ENCODE peak calls at places on chromosomes 13 and 19, in four cellular contexts. Q is AG09309, D is thoracic aorta, Z is heart right ventricle. S is an unnamed sample.

GRCh38 chr19:13692096-13692495 is 72.2 kb upstream of the MRI1 start:
- DNase-seq in Q (peak), D (peak), Z (no peak), S (no peak)

GRCh38 chr19:1251503-1252220 is 3.3 kb downstream of the MIDN start:
- DNase-seq in Q (no peak), D (no peak), Z (no peak), S (peak)

GRCh38 chr19:47028372-47028672 is 8.7 kb downstream of the NPAS1 start:
- DNase-seq in Q (no peak), D (no peak), Z (no peak), S (no peak)

GRCh38 chr13:114067886-114068722 is 64.3 kb downstream of the RASA3 start:
- DNase-seq in Q (no peak), D (no peak), Z (no peak), S (peak)

GRCh38 chr13:28532226-28533048 is 37.5 kb upstream of the FLT1 start:
- DNase-seq in Q (no peak), D (no peak), Z (peak), S (peak)

GRCh38 chr13:37295046-37295445 is 189.6 kb upstream of the CSNK1A1L start:
- DNase-seq in Q (no peak), D (no peak), Z (peak), S (no peak)

GRCh38 chr13:48304132-48304876 is 753 bp downstream of the RB1 start:
- DNase-seq in Q (no peak), D (no peak), Z (peak), S (no peak)

GRCh38 chr13:50531917-50532899 is 311.3 kb downstream of the DLEU7 start:
- DNase-seq in Q (no peak), D (no peak), Z (no peak), S (no peak)

GRCh38 chr13:23506071-23506820 is 64.0 kb upstream of the TNFRSF19 start:
- DNase-seq in Q (no peak), D (no peak), Z (no peak), S (no peak)

GRCh38 chr19:40371802-40372122 is 18.2 kb downstream of the HIPK4 start:
- DNase-seq in Q (no peak), D (no peak), Z (no peak), S (no peak)

GRCh38 chr13:76872686-76873085 is 13.5 kb downstream of the KCTD12 start:
- DNase-seq in Q (no peak), D (no peak), Z (no peak), S (no peak)

GRCh38 chr19:17475541-17476115 is 5.3 kb downstream of the SLC27A1 start:
- DNase-seq in Q (no peak), D (no peak), Z (peak), S (no peak)

GRCh38 chr13:57857945-57858344 is 226.4 kb downstream of the PCDH17 start:
- DNase-seq in Q (no peak), D (no peak), Z (no peak), S (no peak)

GRCh38 chr13:113748101-113748861 is 10.7 kb upstream of the TMEM255B start:
- DNase-seq in Q (no peak), D (no peak), Z (no peak), S (no peak)

GRCh38 chr13:65710514-65710913 is 1519.6 kb downstream of the PCDH9 start:
- DNase-seq in Q (no peak), D (no peak), Z (no peak), S (no peak)

GRCh38 chr13:37448072-37448471 is 150.5 kb downstream of the POSTN start:
- DNase-seq in Q (no peak), D (no peak), Z (no peak), S (no peak)

GRCh38 chr13:53311561-53311960 is 282.9 kb downstream of the OLFM4 start:
- DNase-seq in Q (no peak), D (no peak), Z (no peak), S (no peak)

GRCh38 chr13:44305845-44306244 is 67.8 kb upstream of the SERP2 start:
- DNase-seq in Q (no peak), D (no peak), Z (no peak), S (no peak)

GRCh38 chr13:44307255-44307654 is 66.4 kb upstream of the SERP2 start:
- DNase-seq in Q (no peak), D (no peak), Z (no peak), S (no peak)

GRCh38 chr13:44305216-44305615 is 68.4 kb upstream of the SERP2 start:
- DNase-seq in Q (no peak), D (no peak), Z (no peak), S (no peak)

GRCh38 chr13:44307844-44308243 is 65.8 kb upstream of the SERP2 start:
- DNase-seq in Q (no peak), D (no peak), Z (no peak), S (no peak)

DNA sequence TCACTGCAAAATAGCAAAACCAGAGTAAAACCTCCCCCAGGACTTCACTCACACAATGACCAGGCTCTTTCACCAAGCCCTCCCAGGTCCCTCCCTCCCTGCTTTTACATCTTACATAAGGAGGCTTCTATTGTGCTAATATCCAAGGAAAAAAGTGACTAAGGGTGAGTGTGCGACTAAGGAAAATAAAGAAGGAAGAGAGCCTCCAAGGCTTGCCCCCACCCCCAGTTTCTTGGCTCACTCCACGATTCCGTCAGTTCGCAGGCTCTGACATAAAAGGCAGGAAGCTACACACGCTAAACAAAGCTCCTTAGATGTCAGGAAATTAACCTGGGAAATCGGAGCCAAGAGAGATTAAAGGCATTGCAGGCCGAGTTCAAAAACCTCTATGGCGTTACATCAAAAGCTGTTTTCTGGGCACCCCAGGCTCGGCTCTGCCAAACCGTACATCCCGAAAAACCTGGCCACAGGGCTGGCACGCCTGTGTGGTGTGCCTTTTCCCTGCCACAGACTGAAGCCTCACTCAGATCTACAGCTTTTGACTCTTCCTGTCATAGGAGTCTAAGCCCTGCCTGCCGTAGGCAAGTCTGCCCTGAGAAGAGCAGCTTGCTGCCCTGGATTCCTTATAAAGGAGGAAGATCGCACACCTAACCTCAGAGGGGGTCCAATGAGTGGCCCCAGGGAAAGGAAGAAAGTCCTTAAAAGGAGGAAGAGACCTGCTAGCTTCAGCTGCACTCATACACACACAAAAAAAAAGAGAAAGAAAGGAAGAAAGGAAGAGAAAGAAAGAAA is 67.0 kb upstream of the SERP2 start:
- DNase-seq in Q (peak), D (no peak), Z (peak), S (peak)
- H3K4me3 ChIP-seq in Q (no peak), D (peak), Z (no peak), S (no peak)

GRCh38 chr13:110306960-110307696 is at the start of the genes COL4A1 and COL4A2:
- DNase-seq in Q (no peak), D (no peak), Z (peak), S (peak)
- H3K4me3 ChIP-seq in Q (peak), D (peak), Z (peak), S (peak)

GRCh38 chr13:106569233-106570095 is 1.5 kb upstream of the ARGLU1 start:
- DNase-seq in Q (no peak), D (no peak), Z (no peak), S (no peak)
- H3K4me3 ChIP-seq in Q (no peak), D (no peak), Z (no peak), S (no peak)

GRCh38 chr13:32253911-32254399 is 61.2 kb downstream of the ZAR1L start:
- DNase-seq in Q (no peak), D (no peak), Z (peak), S (no peak)
- H3K4me3 ChIP-seq in Q (no peak), D (peak), Z (peak), S (peak)

GRCh38 chr13:111114362-111115050 is 604 bp upstream of the ARHGEF7 start:
- DNase-seq in Q (no peak), D (peak), Z (peak), S (peak)
- H3K4me3 ChIP-seq in Q (peak), D (peak), Z (peak), S (peak)

GRCh38 chr13:111468037-111468959 is 147.9 kb downstream of the TEX29 start:
- DNase-seq in Q (no peak), D (no peak), Z (no peak), S (no peak)

GRCh38 chr13:111470933-111471332 is 150.5 kb downstream of the TEX29 start:
- DNase-seq in Q (no peak), D (no peak), Z (no peak), S (no peak)

GRCh38 chr13:111469916-111470506 is 149.6 kb downstream of the TEX29 start:
- DNase-seq in Q (no peak), D (no peak), Z (no peak), S (no peak)

GRCh38 chr13:111467111-111467890 is 146.9 kb downstream of the TEX29 start:
- DNase-seq in Q (no peak), D (no peak), Z (no peak), S (no peak)

GRCh38 chr13:111469450-111469849 is 149.0 kb downstream of the TEX29 start:
- DNase-seq in Q (no peak), D (no peak), Z (no peak), S (no peak)
- H3K4me3 ChIP-seq in Q (no peak), D (no peak), Z (no peak), S (no peak)

S was measured in upper lobe of right lung.